ENCODE peak calls at places on chromosomes 16 and 17, in eight cellular contexts. M is heart right ventricle, G is thoracic aorta, E is PC-3, P is colonic mucosa, Y is pancreas, U is heart left ventricle, A is OCI-LY7. S is an unnamed sample.

GRCh38 chr16:10729649-10730048 is 14.0 kb upstream of the NUBP1 start:
- DNase-seq in A (no peak), Y (no peak), M (no peak), G (no peak), E (peak; percentile 89), P (no peak), U (no peak), S (peak; percentile 40)

GRCh38 chr17:8964801-8965393 is 610 bp downstream of the PIK3R5 start:
- DNase-seq in U (no peak), A (no peak), Y (no peak), P (peak; percentile 36), E (no peak), M (no peak), G (no peak), S (no peak)

GRCh38 chr17:40485851-40486512 is 15.4 kb downstream of the TNS4 start:
- DNase-seq in U (peak; percentile 61), M (no peak), G (no peak), P (no peak), E (peak; percentile 91), A (no peak), Y (no peak), S (peak; percentile 97)

GRCh38 chr17:39662551-39663339 is 2.4 kb upstream of the TCAP start:
- DNase-seq in G (no peak), A (no peak), Y (peak; percentile 13), P (peak; percentile 78), E (no peak), U (no peak), M (peak; percentile 44), S (no peak)

GRCh38 chr16:85436207-85436606 is 176.9 kb upstream of the GSE1 start:
- DNase-seq in U (no peak), M (no peak), A (no peak), G (no peak), P (no peak), Y (no peak), E (no peak), S (no peak)

GRCh38 chr17:43094129-43094834 is 30.9 kb downstream of the BRCA1 start:
- DNase-seq in U (no peak), A (no peak), M (no peak), P (no peak), Y (no peak), G (peak; percentile 9), E (no peak), S (peak; percentile 17)

GRCh38 chr17:2705263-2705662 is 6.3 kb downstream of the CLUH start:
- DNase-seq in P (no peak), G (no peak), E (no peak), Y (no peak), U (no peak), M (no peak), A (no peak), S (no peak)

GRCh38 chr17:47851764-47852112 is 775 bp upstream of the SP6 start:
- DNase-seq in U (no peak), Y (no peak), G (no peak), M (no peak), E (no peak), P (no peak), A (no peak), S (no peak)

GRCh38 chr17:74812109-74812864 is 36.1 kb upstream of the NAT9 start:
- DNase-seq in U (peak; percentile 45), P (no peak), Y (no peak), M (no peak), G (no peak), E (no peak), A (no peak), S (no peak)

GRCh38 chr17:32529604-32530003 is 42.8 kb downstream of the CDK5R1 start:
- DNase-seq in M (no peak), G (no peak), P (no peak), E (no peak), A (no peak), U (no peak), Y (no peak), S (no peak)

GRCh38 chr16:29794231-29794710 is 3.7 kb downstream of the KIF22 start:
- DNase-seq in U (no peak), Y (no peak), M (no peak), E (no peak), G (no peak), P (no peak), A (no peak), S (no peak)

GRCh38 chr16:80058236-80058635 is 457.7 kb upstream of the MAF start:
- DNase-seq in Y (no peak), P (peak; percentile 47), U (peak; percentile 36), A (no peak), G (no peak), E (no peak), M (peak; percentile 45), S (no peak)

GRCh38 chr16:27355610-27356009 is 41.8 kb downstream of the IL4R start:
- DNase-seq in U (peak; percentile 48), E (peak; percentile 25), A (peak; percentile 35), M (peak; percentile 56), Y (no peak), P (peak; percentile 38), G (no peak), S (no peak)

GRCh38 chr17:1906622-1907021 is 76.8 kb downstream of the RPA1 start:
- DNase-seq in G (no peak), U (no peak), Y (no peak), E (no peak), M (no peak), P (no peak), A (no peak), S (no peak)

GRCh38 chr17:67490471-67490870 is 113.4 kb downstream of the PITPNC1 start:
- DNase-seq in Y (no peak), P (no peak), G (no peak), A (no peak), M (no peak), U (no peak), E (no peak), S (no peak)

GRCh38 chr17:34311291-34311690 is 7.9 kb upstream of the CCL8 start:
- DNase-seq in P (no peak), U (no peak), Y (no peak), M (no peak), E (no peak), G (no peak), A (no peak), S (no peak)

GRCh38 chr17:43878260-43879082 is 28.9 kb downstream of the MPP2 start:
- DNase-seq in G (no peak), U (peak; percentile 68), A (peak; percentile 54), E (peak; percentile 90), M (peak; percentile 78), Y (peak; percentile 50), P (peak; percentile 76), S (peak; percentile 56)

GRCh38 chr17:77465358-77466041 is 324.7 kb downstream of the SEC14L1 start:
- DNase-seq in E (peak; percentile 54), U (peak; percentile 81), A (peak; percentile 96), M (peak; percentile 36), Y (peak; percentile 70), P (peak; percentile 67), G (peak; percentile 27), S (peak; percentile 60)

GRCh38 chr17:77466596-77467223 is 325.9 kb downstream of the SEC14L1 start:
- DNase-seq in Y (no peak), G (no peak), M (no peak), E (no peak), P (no peak), A (no peak), U (no peak), S (no peak)

GRCh38 chr17:77466140-77466539 is 325.4 kb downstream of the SEC14L1 start:
- DNase-seq in E (no peak), Y (no peak), P (no peak), A (no peak), M (no peak), U (no peak), G (no peak), S (no peak)

GRCh38 chr17:77462553-77463497 is 322.1 kb downstream of the SEC14L1 start:
- DNase-seq in P (no peak), E (no peak), M (no peak), G (no peak), Y (no peak), A (no peak), U (no peak), S (no peak)

DNA sequence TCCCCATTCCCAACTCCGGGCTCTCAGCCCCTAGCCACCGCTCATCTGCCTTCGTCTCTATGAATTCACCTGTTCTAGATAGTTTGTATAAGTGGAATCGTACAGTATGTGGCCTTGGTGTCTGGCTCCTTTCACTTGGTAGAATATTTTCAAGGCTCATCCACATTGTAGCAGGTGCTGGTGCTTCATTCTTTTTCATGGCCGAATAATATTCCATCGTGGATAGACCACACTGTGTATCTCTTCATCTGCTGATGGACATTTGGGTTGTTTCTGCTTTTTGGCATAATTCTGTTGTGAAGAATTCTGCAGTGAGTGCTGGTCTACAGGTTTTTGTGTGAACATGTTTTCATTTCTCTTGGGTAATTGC is 324.2 kb downstream of the SEC14L1 start:
- DNase-seq in Y (no peak), M (no peak), P (no peak), G (no peak), U (no peak), A (no peak), E (no peak), S (no peak)
- H3K4me1 ChIP-seq in Y (no peaks in the 10 kb centered on the region), M (peaks cover 29% of the 10 kb centered on the region), P (peaks cover 21% of the 10 kb centered on the region), G (peaks cover 9% of the 10 kb centered on the region), U (peaks cover 93% of the 10 kb centered on the region), A (peaks cover 97% of the 10 kb centered on the region), E (peaks cover 13% of the 10 kb centered on the region), S (peaks cover 13% of the 10 kb centered on the region)

DNA sequence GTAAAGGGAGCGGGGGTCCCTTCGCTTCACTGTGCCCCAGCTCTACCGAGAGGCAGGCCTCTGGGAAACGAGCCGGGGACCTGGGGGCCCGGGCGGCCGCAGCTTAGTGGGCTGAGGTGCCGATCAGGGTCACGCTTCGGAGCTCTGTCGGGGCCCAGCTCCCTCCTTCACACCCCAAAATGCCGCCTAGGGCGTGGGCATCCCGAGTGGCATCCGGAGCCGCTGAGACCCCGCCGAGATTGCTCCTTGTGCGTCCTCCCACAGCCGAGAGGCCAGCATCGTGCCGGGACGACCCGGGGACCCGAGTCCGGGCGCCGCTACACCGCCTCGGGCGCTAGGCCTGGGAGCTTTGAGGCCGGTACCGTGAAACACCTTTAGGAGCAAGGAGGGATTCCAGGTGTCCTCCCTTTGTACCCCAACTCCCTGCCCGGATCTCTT is 1.3 kb downstream of the SALL1 start:
- DNase-seq in U (no peak), P (no peak), M (no peak), E (no peak), Y (no peak), A (no peak), G (no peak), S (no peak)
- H3K27ac ChIP-seq in U (no peak overlapping the region), P (peak overlapping the region; percentile 57), M (no peak overlapping the region), E (no peak overlapping the region), Y (no peak overlapping the region), A (no peak overlapping the region), G (no peak overlapping the region), S (no peak overlapping the region)

DNA sequence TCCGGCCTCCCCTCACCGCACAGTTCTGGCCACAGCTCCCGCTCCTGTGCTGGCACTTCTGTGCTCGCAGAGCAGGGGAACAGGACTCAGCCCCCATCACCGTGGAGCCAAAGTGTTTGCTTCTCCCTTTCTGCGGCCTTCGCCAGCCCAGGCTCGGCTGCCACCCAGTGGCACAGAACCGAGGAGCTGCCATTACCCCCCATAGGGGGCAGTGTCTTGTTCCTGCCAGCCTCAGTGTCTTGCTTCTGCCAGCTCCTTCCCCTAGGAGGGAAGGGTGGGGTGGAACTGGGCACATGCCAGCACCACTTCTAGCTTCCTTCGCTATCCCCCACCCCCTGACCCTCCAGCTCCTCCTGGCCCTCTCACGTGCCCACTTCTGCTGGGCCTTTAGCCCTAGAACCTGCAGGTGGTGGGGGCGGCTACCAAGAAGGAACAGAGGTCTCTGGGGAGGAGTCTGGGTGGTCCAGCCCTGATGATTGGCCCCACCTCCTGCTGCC is 645 bp upstream of the ELMO3 start:
- DNase-seq in P (peak; percentile 80), G (no peak), A (peak; percentile 35), Y (no peak), U (no peak), M (no peak), E (peak; percentile 30), S (peak; percentile 41)
- TF ChIP-seq CTCF in P (peak; percentile 69), G (peak; percentile 43), A (peak; percentile 82), Y (peak; percentile 36), U (peak; percentile 44), M (peak; percentile 25), E (peak; percentile 70), S (peak; percentile 98)

GRCh38 chr17:57458718-57459285 is 202.5 kb downstream of the MSI2 start:
- DNase-seq in P (no peak), Y (no peak), M (no peak), U (no peak), E (no peak), G (no peak), A (no peak), S (no peak)
- H3K4me1 ChIP-seq in P (no peaks in the 10 kb centered on the region), Y (no peaks in the 10 kb centered on the region), M (peaks cover 8% of the 10 kb centered on the region), U (peaks cover 67% of the 10 kb centered on the region), E (peaks cover 20% of the 10 kb centered on the region), G (no peaks in the 10 kb centered on the region), A (peaks cover 23% of the 10 kb centered on the region), S (peaks cover 10% of the 10 kb centered on the region)